ENCODE peak calls at places on chromosomes 2 and 18, in six cellular contexts. B is NAMALWA; A is central memory CD4-positive, alpha-beta T cell; V is choroid plexus epithelial cell; H is T-cell; D is Caki2. C is an unnamed sample.

GRCh38 chr18:59705145-59705544 is 7.9 kb upstream of the CCBE1 start:
- DNase-seq in B (no peak), A (no peak), V (no peak), H (no peak), D (no peak), C (no peak)

GRCh38 chr18:53795061-53795460 is 429.4 kb downstream of the MBD2 start:
- DNase-seq in B (no peak), A (no peak), V (peak; percentile 66), H (no peak), D (no peak), C (no peak)

GRCh38 chr18:13103366-13103765 is 112.2 kb downstream of the CEP192 start:
- DNase-seq in B (peak; percentile 24), A (no peak), V (peak; percentile 30), H (no peak), D (no peak), C (no peak)

GRCh38 chr2:218008060-218009040 is 5.6 kb upstream of the TNS1 start:
- DNase-seq in B (no peak), A (no peak), V (no peak), H (no peak), D (no peak), C (no peak)

GRCh38 chr2:237859533-237860272 is at the start of gene RAMP1:
- DNase-seq in B (no peak), A (no peak), V (no peak), H (no peak), D (no peak), C (peak; percentile 57)

GRCh38 chr18:14978962-14979535 is 231.1 kb downstream of the ANKRD30B start:
- DNase-seq in B (peak; percentile 70), A (no peak), V (peak; percentile 14), H (no peak), D (no peak), C (peak; percentile 57)

GRCh38 chr2:95260028-95261023 is 13.9 kb upstream of the PROM2 start:
- DNase-seq in B (no peak), A (no peak), V (peak; percentile 8), H (no peak), D (no peak), C (no peak)

GRCh38 chr2:71798266-71799012 is 345.1 kb downstream of the DYSF start:
- DNase-seq in B (peak; percentile 32), A (no peak), V (peak; percentile 59), H (no peak), D (no peak), C (peak; percentile 36)

GRCh38 chr2:65382776-65383357 is 49.5 kb downstream of the SPRED2 start:
- DNase-seq in B (peak; percentile 64), A (peak; percentile 73), V (peak; percentile 87), H (peak; percentile 54), D (peak; percentile 95), C (peak; percentile 87)

GRCh38 chr2:190759749-190760213 is 110.9 kb downstream of the NAB1 start:
- DNase-seq in B (no peak), A (no peak), V (peak; percentile 83), H (no peak), D (peak; percentile 40), C (no peak)

GRCh38 chr2:10983711-10984110 is 72.0 kb downstream of the KCNF1 start:
- DNase-seq in B (no peak), A (no peak), V (no peak), H (no peak), D (no peak), C (no peak)

GRCh38 chr2:85445316-85446295 is 27.1 kb downstream of the SH2D6 start:
- DNase-seq in B (no peak), A (no peak), V (peak; percentile 60), H (no peak), D (no peak), C (peak; percentile 96)

GRCh38 chr2:239724194-239724849 is 300.8 kb downstream of the NDUFA10 start:
- DNase-seq in B (no peak), A (no peak), V (no peak), H (no peak), D (no peak), C (no peak)

GRCh38 chr2:136185991-136186771 is 68.2 kb upstream of the CXCR4 start:
- DNase-seq in B (no peak), A (no peak), V (no peak), H (no peak), D (no peak), C (no peak)

GRCh38 chr18:45435810-45436209 is 179.5 kb upstream of the SLC14A2 start:
- DNase-seq in B (no peak), A (no peak), V (no peak), H (no peak), D (no peak), C (no peak)

GRCh38 chr2:112140899-112141622 is 2.9 kb downstream of the FBLN7 start:
- DNase-seq in B (no peak), A (no peak), V (no peak), H (no peak), D (no peak), C (no peak)

GRCh38 chr2:42127425-42128424 is 41.4 kb upstream of the EML4 start:
- DNase-seq in B (no peak), A (peak; percentile 69), V (no peak), H (peak; percentile 16), D (no peak), C (no peak)

GRCh38 chr2:71935291-71935848 is 212.3 kb downstream of the CYP26B1 start:
- DNase-seq in B (no peak), A (no peak), V (peak; percentile 31), H (no peak), D (no peak), C (no peak)

GRCh38 chr2:70385966-70386595 is 84.2 kb upstream of the FAM136A start:
- DNase-seq in B (no peak), A (no peak), V (no peak), H (no peak), D (no peak), C (no peak)

GRCh38 chr2:54634564-54635511 is 88.6 kb upstream of the EML6 start:
- DNase-seq in B (peak; percentile 92), A (peak; percentile 28), V (peak; percentile 87), H (no peak), D (peak; percentile 84), C (peak; percentile 45)

GRCh38 chr2:86297382-86298147 is 39.9 kb downstream of the REEP1 start:
- DNase-seq in B (peak; percentile 20), A (no peak), V (no peak), H (no peak), D (no peak), C (no peak)

GRCh38 chr2:74205586-74205985 is 7.2 kb downstream of the MTHFD2 start:
- DNase-seq in B (no peak), A (peak; percentile 6), V (no peak), H (no peak), D (no peak), C (peak; percentile 60)

GRCh38 chr2:171712051-171712450 is 24.8 kb downstream of the DYNC1I2 start:
- DNase-seq in B (no peak), A (no peak), V (peak; percentile 89), H (no peak), D (peak; percentile 9), C (no peak)

GRCh38 chr18:73842795-73843394 is 304.7 kb downstream of the FBXO15 start:
- DNase-seq in B (peak; percentile 70), A (no peak), V (peak; percentile 74), H (no peak), D (peak; percentile 2), C (peak; percentile 42)

GRCh38 chr2:108271691-108272253 is 16.9 kb upstream of the SULT1C2 start:
- DNase-seq in B (no peak), A (no peak), V (peak; percentile 88), H (no peak), D (peak; percentile 85), C (no peak)

GRCh38 chr2:81858998-81859397 is 1554.4 kb upstream of the LRRTM1 start:
- DNase-seq in B (peak; percentile 12), A (no peak), V (no peak), H (no peak), D (no peak), C (no peak)

GRCh38 chr2:9877726-9878125 is 34.5 kb downstream of the TAF1B start:
- DNase-seq in B (no peak), A (no peak), V (no peak), H (no peak), D (no peak), C (no peak)

GRCh38 chr18:70288851-70289328 is at the start of gene SOCS6:
- DNase-seq in B (peak; percentile 67), A (peak; percentile 12), V (peak; percentile 73), H (peak; percentile 9), D (peak; percentile 54), C (peak; percentile 68)

GRCh38 chr2:37916512-37917082 is 8.5 kb upstream of the RMDN2 start:
- DNase-seq in B (no peak), A (no peak), V (peak; percentile 84), H (no peak), D (peak; percentile 12), C (peak; percentile 39)

GRCh38 chr18:48003426-48004349 is 73.2 kb upstream of the SMAD2 start:
- DNase-seq in B (no peak), A (no peak), V (peak; percentile 79), H (no peak), D (peak; percentile 65), C (peak; percentile 59)

GRCh38 chr2:65638438-65638837 is 206.0 kb upstream of the SPRED2 start:
- DNase-seq in B (peak; percentile 18), A (no peak), V (no peak), H (no peak), D (no peak), C (no peak)

GRCh38 chr2:101415220-101415619 is 27.9 kb upstream of the CREG2 start:
- DNase-seq in B (no peak), A (no peak), V (no peak), H (no peak), D (no peak), C (no peak)

GRCh38 chr2:95030496-95030895 is 5.0 kb downstream of the MAL start:
- DNase-seq in B (no peak), A (no peak), V (no peak), H (no peak), D (peak; percentile 83), C (no peak)

GRCh38 chr18:62928316-62928715 is 213.0 kb downstream of the PHLPP1 start:
- DNase-seq in B (no peak), A (no peak), V (peak; percentile 65), H (no peak), D (no peak), C (no peak)

GRCh38 chr2:197215988-197216979 is 94.3 kb downstream of the ANKRD44 start:
- DNase-seq in B (peak; percentile 73), A (no peak), V (peak; percentile 55), H (no peak), D (no peak), C (no peak)

GRCh38 chr2:129767346-129767745 is 212.1 kb upstream of the RAB6C start:
- DNase-seq in B (no peak), A (no peak), V (no peak), H (no peak), D (no peak), C (no peak)

GRCh38 chr2:20487392-20488135 is 40.7 kb downstream of the RHOB start:
- DNase-seq in B (no peak), A (no peak), V (no peak), H (no peak), D (no peak), C (no peak)

C was measured in body of pancreas.